ENCODE peak calls at places on chromosomes 3 and 15, in five cellular contexts. U is stomach; O is cardiac fibroblast; T is CD8-positive, alpha-beta T cell; H is endodermal cell. Q is an unnamed sample.
A peak's percentile ranks its signal among the peaks of the same experiment; 100 is the strongest.

GRCh38 chr3:171838218-171838720 is 4.9 kb upstream of the TMEM212 start:
- DNase-seq in O (peak; percentile 93), H (peak; percentile 60), T (no peak), U (no peak), Q (no peak)

GRCh38 chr3:123951522-123952447 is 9.2 kb downstream of the CCDC14 start:
- DNase-seq in T (no peak), O (no peak), H (no peak), U (no peak), Q (no peak)

GRCh38 chr3:100257601-100258000 is 3.2 kb upstream of the TBC1D23 start:
- DNase-seq in T (no peak), O (no peak), H (no peak), U (no peak), Q (no peak)

GRCh38 chr3:140626856-140627255 is 51.0 kb upstream of the TRIM42 start:
- DNase-seq in O (no peak), U (no peak), T (no peak), H (no peak), Q (no peak)

GRCh38 chr3:131387796-131388195 is 6.2 kb downstream of the NUDT16 start:
- DNase-seq in O (no peak), T (no peak), H (no peak), U (no peak), Q (no peak)

GRCh38 chr15:36925671-36926421 is 174.5 kb downstream of the MEIS2 start:
- DNase-seq in H (no peak), O (no peak), T (no peak), U (no peak), Q (no peak)

GRCh38 chr15:61654918-61655317 is 405.3 kb downstream of the VPS13C start:
- DNase-seq in O (no peak), T (no peak), U (no peak), H (no peak), Q (no peak)

GRCh38 chr15:97995881-97996603 is 35.5 kb downstream of the ARRDC4 start:
- DNase-seq in H (peak; percentile 77), O (no peak), T (no peak), U (peak; percentile 37), Q (no peak)

GRCh38 chr3:18245721-18246120 is 179.4 kb downstream of the SATB1 start:
- DNase-seq in U (no peak), T (no peak), H (no peak), O (no peak), Q (no peak)

GRCh38 chr15:94259121-94259776 is 27.9 kb downstream of the MCTP2 start:
- DNase-seq in H (no peak), O (no peak), U (no peak), T (no peak), Q (no peak)

GRCh38 chr3:10286596-10287295 is 6.0 kb downstream of the GHRL start:
- DNase-seq in H (peak; percentile 90), O (peak; percentile 54), U (no peak), T (no peak), Q (no peak)

GRCh38 chr3:86934851-86935250 is 56.1 kb downstream of the VGLL3 start:
- DNase-seq in T (no peak), U (no peak), H (no peak), O (no peak), Q (no peak)

GRCh38 chr3:171828852-171829770 is 14.0 kb upstream of the TMEM212 start:
- DNase-seq in O (peak; percentile 61), U (no peak), T (no peak), H (no peak), Q (no peak)

GRCh38 chr15:99486371-99487336 is 79.1 kb upstream of the MEF2A start:
- DNase-seq in O (peak; percentile 90), H (peak; percentile 69), U (peak; percentile 80), T (no peak), Q (peak; percentile 96)

GRCh38 chr15:50670115-50670514 is 16.5 kb downstream of the TRPM7 start:
- DNase-seq in U (no peak), T (no peak), H (no peak), O (no peak), Q (no peak)

GRCh38 chr15:50676799-50677483 is 9.7 kb downstream of the TRPM7 start:
- DNase-seq in O (peak; percentile 4), T (no peak), U (no peak), H (peak; percentile 56), Q (no peak)

GRCh38 chr15:50681467-50681866 is 5.1 kb downstream of the TRPM7 start:
- DNase-seq in U (no peak), H (no peak), T (no peak), O (no peak), Q (no peak)

GRCh38 chr15:50675524-50676144 is 11.0 kb downstream of the TRPM7 start:
- DNase-seq in T (no peak), H (no peak), O (peak; percentile 64), U (no peak), Q (no peak)
- TF ChIP-seq CTCF in T (peak; percentile 100), H (peak; percentile 90), O (peak; percentile 74), U (no peak), Q (peak; percentile 77)

DNA sequence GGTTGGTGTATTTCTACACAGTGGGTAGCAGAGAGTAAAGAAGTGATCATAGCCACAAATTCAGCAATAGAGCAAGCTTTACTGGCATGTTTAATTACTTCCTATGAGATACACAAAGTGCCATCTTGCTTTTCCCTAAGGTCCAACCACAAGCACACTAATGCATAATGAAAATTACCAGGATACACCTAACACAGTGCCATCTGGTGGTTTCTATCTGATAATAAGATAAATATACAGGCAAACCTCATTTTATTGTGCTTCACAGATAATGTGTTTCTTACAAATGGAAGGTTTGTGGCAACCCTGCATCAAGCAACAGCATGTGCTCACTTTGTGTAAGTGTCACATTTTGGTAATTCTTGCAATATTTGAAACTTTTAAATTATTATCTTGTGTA is 223.0 kb downstream of the NSUN3 start:
- DNase-seq in U (no peak), O (peak; percentile 1), H (no peak), T (no peak), Q (no peak)
- TF ChIP-seq CTCF in U (no peak), O (peak; percentile 8), H (peak; percentile 56), T (no peak), Q (peak; percentile 50)

DNA sequence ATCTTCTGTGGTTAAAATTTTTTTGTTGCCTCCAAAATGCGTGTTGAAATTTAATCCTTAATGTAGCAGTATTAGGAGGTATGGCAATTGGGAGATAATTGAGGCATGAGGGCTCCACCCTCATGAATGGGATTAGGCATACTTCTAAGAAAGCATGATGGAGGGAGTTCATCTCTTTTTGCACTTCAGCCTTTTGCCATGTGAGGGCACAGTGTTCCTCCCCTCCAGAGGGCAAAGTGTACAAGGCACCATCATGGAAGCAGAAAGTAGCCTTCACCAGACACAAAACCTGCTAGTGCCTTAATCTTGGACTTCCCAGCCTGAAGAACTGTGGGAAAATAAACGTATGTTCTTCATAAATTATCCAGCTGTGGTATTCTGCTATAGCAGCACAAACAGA is 429.5 kb downstream of the ZIC1 start:
- DNase-seq in U (no peak), H (no peak), T (no peak), O (peak; percentile 41), Q (no peak)
- TF ChIP-seq CTCF in U (no peak), H (peak; percentile 58), T (no peak), O (no peak), Q (no peak)

GRCh38 chr3:133963657-133964396 is 65.9 kb downstream of the SLCO2A1 start:
- DNase-seq in T (no peak), U (no peak), H (no peak), O (no peak), Q (no peak)

GRCh38 chr3:133965906-133966305 is 63.8 kb downstream of the SLCO2A1 start:
- DNase-seq in O (no peak), U (no peak), H (no peak), T (no peak), Q (no peak)

GRCh38 chr3:133966954-133967353 is 62.8 kb downstream of the SLCO2A1 start:
- DNase-seq in T (no peak), O (no peak), H (peak; percentile 66), U (no peak), Q (no peak)

GRCh38 chr3:133964547-133964946 is 65.2 kb downstream of the SLCO2A1 start:
- DNase-seq in T (no peak), H (no peak), O (no peak), U (no peak), Q (no peak)

DNA sequence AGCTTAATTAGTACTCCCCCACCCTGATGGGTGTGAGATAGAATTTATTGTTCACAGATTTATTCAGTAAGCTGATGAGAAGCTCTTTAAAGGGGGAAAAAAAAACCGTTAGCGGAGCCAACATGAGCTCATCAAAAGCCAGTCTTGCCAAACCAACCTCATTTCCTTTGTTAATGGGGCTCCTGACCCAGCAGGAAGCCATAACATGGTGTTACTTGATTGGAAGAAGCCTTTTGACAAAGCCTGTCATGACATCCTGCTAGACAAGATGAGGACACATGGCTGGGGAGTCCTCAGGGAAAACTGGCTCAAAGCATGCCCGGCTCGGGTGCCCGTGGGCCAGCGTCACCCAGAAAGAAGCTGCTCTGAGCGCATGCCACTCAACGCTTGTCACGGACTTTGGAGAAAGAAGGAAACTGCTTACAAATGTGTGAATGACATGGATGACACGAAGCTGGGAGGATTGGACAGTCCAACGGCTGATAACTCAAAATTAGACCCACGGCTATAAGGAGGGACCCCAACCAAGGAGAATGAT is 64.6 kb downstream of the SLCO2A1 start:
- DNase-seq in H (no peak), U (no peak), O (peak; percentile 21), T (no peak), Q (no peak)
- TF ChIP-seq CTCF in H (no peak), U (no peak), O (no peak), T (no peak), Q (no peak)

Q was measured in osteocyte.